ENCODE peak calls at places on chromosomes 5 and 9, in ten cellular contexts. Q, X, Z, R, O, E, W, J, P and D are unnamed samples.

GRCh38 chr5:6393596-6394194 is 15.3 kb upstream of the MED10 start:
- DNase-seq in Q (no peak), X (no peak), Z (no peak), R (no peak), O (no peak), E (no peak), W (no peak), J (no peak), P (no peak), D (no peak)

GRCh38 chr5:177431317-177432142 is 5.1 kb downstream of the GRK6 start:
- DNase-seq in Q (no peak), X (no peak), Z (no peak), R (no peak), O (peak), E (peak), W (no peak), J (no peak), P (peak), D (no peak)

GRCh38 chr9:34964458-34964857 is 6.4 kb downstream of the PHF24 start:
- DNase-seq in Q (no peak), X (no peak), Z (no peak), R (no peak), O (no peak), E (no peak), W (no peak), J (no peak), P (no peak), D (no peak)

GRCh38 chr9:109452761-109453160 is 45.3 kb downstream of the PTPN3 start:
- DNase-seq in Q (peak), X (no peak), Z (no peak), R (no peak), O (no peak), E (no peak), W (peak), J (peak), P (no peak), D (no peak)

GRCh38 chr9:95696701-95697100 is 178.8 kb upstream of the ERCC6L2 start:
- DNase-seq in Q (no peak), X (no peak), Z (no peak), R (no peak), O (no peak), E (no peak), W (no peak), J (no peak), P (no peak), D (no peak)

GRCh38 chr5:8123559-8123958 is 254.6 kb downstream of the MTRR start:
- DNase-seq in Q (no peak), X (no peak), Z (no peak), R (no peak), O (no peak), E (no peak), W (no peak), J (no peak), P (no peak), D (no peak)

GRCh38 chr9:114957558-114957957 is 27.2 kb upstream of the TNFSF8 start:
- DNase-seq in Q (no peak), X (no peak), Z (no peak), R (no peak), O (no peak), E (no peak), W (no peak), J (no peak), P (no peak), D (no peak)

GRCh38 chr5:76642390-76643040 is 19.3 kb upstream of the F2RL2 start:
- DNase-seq in Q (no peak), X (no peak), Z (no peak), R (no peak), O (no peak), E (no peak), W (peak), J (no peak), P (no peak), D (no peak)

GRCh38 chr5:68187268-68188055 is 28.1 kb upstream of the PIK3R1 start:
- DNase-seq in Q (no peak), X (peak), Z (no peak), R (no peak), O (peak), E (no peak), W (peak), J (peak), P (no peak), D (peak)

GRCh38 chr9:34374905-34375552 is 1.7 kb downstream of the MYORG start:
- DNase-seq in Q (no peak), X (peak), Z (no peak), R (no peak), O (no peak), E (no peak), W (no peak), J (no peak), P (no peak), D (no peak)

GRCh38 chr5:133957591-133957990 is 10.8 kb downstream of the C5orf15 start:
- DNase-seq in Q (no peak), X (no peak), Z (no peak), R (no peak), O (no peak), E (no peak), W (no peak), J (no peak), P (no peak), D (no peak)

GRCh38 chr9:82991684-82992083 is 71.3 kb downstream of the RASEF start:
- DNase-seq in Q (no peak), X (no peak), Z (no peak), R (no peak), O (no peak), E (no peak), W (peak), J (no peak), P (no peak), D (no peak)

GRCh38 chr9:20139755-20140154 is 350.9 kb upstream of the SLC24A2 start:
- DNase-seq in Q (no peak), X (no peak), Z (no peak), R (no peak), O (no peak), E (no peak), W (no peak), J (no peak), P (no peak), D (no peak)

GRCh38 chr9:73219985-73220626 is 68.4 kb downstream of the ANXA1 start:
- DNase-seq in Q (peak), X (no peak), Z (peak), R (no peak), O (no peak), E (no peak), W (peak), J (no peak), P (peak), D (no peak)

GRCh38 chr9:132545578-132545977 is 36.8 kb upstream of the BARHL1 start:
- DNase-seq in Q (no peak), X (peak), Z (no peak), R (no peak), O (no peak), E (no peak), W (no peak), J (no peak), P (no peak), D (no peak)

GRCh38 chr9:115808108-115808507 is 345.5 kb upstream of the PAPPA start:
- DNase-seq in Q (no peak), X (no peak), Z (no peak), R (no peak), O (no peak), E (no peak), W (no peak), J (no peak), P (no peak), D (no peak)

GRCh38 chr9:92501671-92502393 is 19.5 kb upstream of the ASPN start:
- DNase-seq in Q (peak), X (peak), Z (peak), R (no peak), O (no peak), E (no peak), W (no peak), J (peak), P (no peak), D (no peak)

GRCh38 chr9:34513567-34514214 is 9.1 kb downstream of the ENHO start:
- DNase-seq in Q (peak), X (peak), Z (no peak), R (no peak), O (no peak), E (no peak), W (no peak), J (no peak), P (no peak), D (peak)

GRCh38 chr9:130128782-130129424 is 43.3 kb upstream of the NCS1 start:
- DNase-seq in Q (peak), X (no peak), Z (no peak), R (no peak), O (peak), E (peak), W (peak), J (peak), P (peak), D (peak)

GRCh38 chr9:36204906-36205547 is 14.3 kb downstream of the CLTA start:
- DNase-seq in Q (no peak), X (peak), Z (no peak), R (no peak), O (no peak), E (no peak), W (no peak), J (no peak), P (no peak), D (no peak)

GRCh38 chr9:91191443-91192378 is 170.0 kb downstream of the AUH start:
- DNase-seq in Q (no peak), X (no peak), Z (no peak), R (no peak), O (no peak), E (no peak), W (no peak), J (no peak), P (no peak), D (no peak)

GRCh38 chr5:178786859-178787499 is 56.5 kb upstream of the ZNF354A start:
- DNase-seq in Q (peak), X (no peak), Z (peak), R (no peak), O (no peak), E (no peak), W (peak), J (no peak), P (no peak), D (no peak)

GRCh38 chr9:16103613-16104012 is 550.8 kb downstream of the CCDC171 start:
- DNase-seq in Q (no peak), X (no peak), Z (no peak), R (no peak), O (no peak), E (no peak), W (peak), J (peak), P (no peak), D (no peak)

GRCh38 chr9:129253820-129254381 is 75.8 kb upstream of the IER5L start:
- DNase-seq in Q (no peak), X (peak), Z (no peak), R (no peak), O (peak), E (no peak), W (peak), J (peak), P (no peak), D (no peak)

GRCh38 chr9:4497855-4498254 is 7.6 kb downstream of the SLC1A1 start:
- DNase-seq in Q (peak), X (no peak), Z (peak), R (no peak), O (no peak), E (no peak), W (peak), J (no peak), P (no peak), D (no peak)

GRCh38 chr9:92986175-92987110 is 39.1 kb downstream of the FGD3 start:
- DNase-seq in Q (no peak), X (no peak), Z (no peak), R (no peak), O (no peak), E (no peak), W (no peak), J (no peak), P (peak), D (no peak)

GRCh38 chr9:104815851-104816565 is 52.1 kb downstream of the NIPSNAP3B start:
- DNase-seq in Q (no peak), X (no peak), Z (no peak), R (no peak), O (no peak), E (no peak), W (no peak), J (no peak), P (no peak), D (no peak)

GRCh38 chr5:149486726-149487635 is 64.3 kb downstream of the CSNK1A1 start:
- DNase-seq in Q (peak), X (no peak), Z (peak), R (no peak), O (no peak), E (no peak), W (peak), J (no peak), P (no peak), D (no peak)

GRCh38 chr9:23850242-23851023 is 24.4 kb upstream of the ELAVL2 start:
- DNase-seq in Q (no peak), X (peak), Z (no peak), R (no peak), O (no peak), E (no peak), W (peak), J (no peak), P (no peak), D (no peak)

GRCh38 chr5:172106511-172107356 is 81.3 kb downstream of the STK10 start:
- DNase-seq in Q (peak), X (peak), Z (peak), R (peak), O (peak), E (peak), W (peak), J (peak), P (peak), D (peak)

GRCh38 chr5:68046445-68046844 is 169.1 kb upstream of the PIK3R1 start:
- DNase-seq in Q (peak), X (no peak), Z (peak), R (no peak), O (no peak), E (no peak), W (peak), J (peak), P (no peak), D (no peak)

GRCh38 chr9:13083973-13084528 is 195.4 kb downstream of the MPDZ start:
- DNase-seq in Q (peak), X (no peak), Z (peak), R (no peak), O (no peak), E (no peak), W (peak), J (no peak), P (no peak), D (no peak)

GRCh38 chr9:21252727-21253547 is 13.1 kb upstream of the IFNA14 start:
- DNase-seq in Q (peak), X (peak), Z (peak), R (no peak), O (no peak), E (no peak), W (peak), J (no peak), P (no peak), D (peak)

GRCh38 chr5:52906845-52907244 is 82.3 kb upstream of the ITGA2 start:
- DNase-seq in Q (no peak), X (no peak), Z (no peak), R (no peak), O (no peak), E (no peak), W (no peak), J (no peak), P (no peak), D (no peak)

GRCh38 chr5:169426674-169427250 is 125.8 kb upstream of the SLIT3 start:
- DNase-seq in Q (no peak), X (peak), Z (no peak), R (no peak), O (no peak), E (no peak), W (no peak), J (no peak), P (no peak), D (no peak)

GRCh38 chr9:135501261-135502167 is 1.0 kb downstream of the MRPS2 start:
- DNase-seq in Q (peak), X (peak), Z (peak), R (no peak), O (no peak), E (peak), W (peak), J (no peak), P (no peak), D (no peak)

GRCh38 chr5:144085381-144085780 is 85.1 kb downstream of the YIPF5 start:
- DNase-seq in Q (no peak), X (no peak), Z (no peak), R (no peak), O (no peak), E (no peak), W (no peak), J (no peak), P (no peak), D (no peak)

GRCh38 chr5:135245521-135246499 is 153.2 kb downstream of the MACROH2A1 start:
- DNase-seq in Q (peak), X (no peak), Z (no peak), R (no peak), O (no peak), E (no peak), W (peak), J (no peak), P (no peak), D (no peak)